ENCODE peak calls at places on chromosomes 4 and X, in ten cellular contexts. D, B, N, H, R, P, Q, E, Z and K are unnamed samples.

GRCh38 chrX:15158736-15159406 is 111.0 kb downstream of the ASB9 start:
- DNase-seq in P (no peak), Q (no peak), Z (no peak), N (peak), H (no peak), E (no peak), B (no peak), D (no peak), R (no peak), K (no peak)

GRCh38 chr4:4854649-4855292 is 4.7 kb upstream of the MSX1 start:
- DNase-seq in R (peak), N (no peak), Q (no peak), H (peak), P (no peak), D (no peak), B (no peak), Z (no peak), E (no peak), K (no peak)

GRCh38 chrX:100973411-100973810 is 3.9 kb downstream of the ARL13A start:
- DNase-seq in H (no peak), P (no peak), E (no peak), D (no peak), B (no peak), N (no peak), Q (no peak), Z (no peak), R (no peak), K (no peak)

GRCh38 chrX:43973249-43973672 is at the start of gene NDP:
- DNase-seq in N (no peak), P (no peak), Z (no peak), B (peak), E (peak), Q (no peak), D (no peak), H (peak), R (no peak), K (no peak)

GRCh38 chrX:17361620-17362019 is 13.4 kb upstream of the NHS start:
- DNase-seq in B (no peak), D (no peak), Z (no peak), E (no peak), P (no peak), N (no peak), Q (no peak), R (no peak), H (peak), K (peak)

GRCh38 chr4:107069049-107069448 is 32.9 kb upstream of the DKK2 start:
- DNase-seq in Z (no peak), P (no peak), Q (no peak), D (no peak), H (no peak), E (no peak), B (peak), N (no peak), R (no peak), K (no peak)

GRCh38 chr4:157994863-157995262 is 178.0 kb downstream of the GASK1B start:
- DNase-seq in D (no peak), R (no peak), Z (no peak), Q (no peak), P (no peak), N (no peak), B (no peak), E (no peak), H (peak), K (no peak)

GRCh38 chr4:176769519-176769918 is 23.2 kb downstream of the VEGFC start:
- DNase-seq in P (no peak), D (no peak), H (no peak), E (no peak), B (peak), N (no peak), R (no peak), Q (no peak), Z (no peak), K (no peak)

GRCh38 chr4:82515705-82516104 is 46.1 kb downstream of the TMEM150C start:
- DNase-seq in P (no peak), Z (no peak), D (no peak), E (peak), H (no peak), B (peak), R (no peak), N (no peak), Q (peak), K (no peak)

GRCh38 chrX:115233497-115234219 is at the start of gene LRCH2:
- DNase-seq in P (no peak), N (no peak), Q (peak), H (peak), Z (peak), R (no peak), B (peak), D (no peak), E (peak), K (no peak)